ENCODE peak calls at places on chromosomes 13 and 19, in ten cellular contexts. T is stimulated activated CD8-positive, alpha-beta memory T cell treated with anti-CD3 and anti-CD28 coated beads, Interleukin-4, amount 100 ng/mL, for 1 hour; Q is activated T-helper 2 cell treated with anti-CD3 and anti-CD28 coated beads, Interferon-gamma antibody, Interleukin-2, Interleukin-4, amounts not matched to agents 10 μg/mL and 5 μg/mL and 100 μg/mL, durations not matched to agents 14 hours and 24 hours and 36 hours; J is activated CD8-positive, alpha-beta memory T cell treated with anti-CD3 and anti-CD28 coated beads, Interleukin-2, amount 50 U/mL, for 4 hours; P is CD8-positive, alpha-beta T cell; H is aorta; A is LHCN-M2; L is GM12891; Y is NCI-H2081; V is foreskin melanocyte. Z is an unnamed sample.

GRCh38 chr19:6779204-6779603 is 6.7 kb downstream of the VAV1 start:
- DNase-seq in T (no peak), Q (no peak), J (no peak), P (no peak), H (no peak), A (no peak), L (no peak), Y (no peak), V (no peak), Z (no peak)

GRCh38 chr13:43054803-43055802 is 31.7 kb downstream of the DNAJC15 start:
- DNase-seq in T (no peak), Q (no peak), J (no peak), P (no peak), H (no peak), A (peak), L (no peak), Y (no peak), V (peak), Z (no peak)

GRCh38 chr13:25869941-25870340 is 181.9 kb downstream of the SHISA2 start:
- DNase-seq in T (no peak), Q (no peak), J (no peak), P (no peak), H (no peak), A (no peak), L (no peak), Y (no peak), V (no peak), Z (peak)

GRCh38 chr19:12450817-12451216 is 10.0 kb upstream of the ZNF443 start:
- DNase-seq in T (no peak), Q (no peak), J (no peak), P (no peak), H (no peak), A (no peak), L (no peak), Y (no peak), V (no peak), Z (no peak)

GRCh38 chr13:39531646-39532045 is 71.3 kb downstream of the LHFPL6 start:
- DNase-seq in T (no peak), Q (no peak), J (no peak), P (no peak), H (no peak), A (peak), L (no peak), Y (no peak), V (no peak), Z (no peak)

GRCh38 chr13:25300861-25301346 is 521 bp upstream of the NUP58 start:
- DNase-seq in T (no peak), Q (peak), J (peak), P (peak), H (peak), A (no peak), L (no peak), Y (no peak), V (peak), Z (no peak)

GRCh38 chr19:3608750-3609322 is 2.2 kb upstream of the TBXA2R start:
- DNase-seq in T (no peak), Q (no peak), J (no peak), P (no peak), H (peak), A (peak), L (no peak), Y (no peak), V (no peak), Z (no peak)

GRCh38 chr13:89688908-89689307 is 1658.6 kb upstream of the MIR17HG start:
- DNase-seq in T (no peak), Q (no peak), J (no peak), P (no peak), H (no peak), A (no peak), L (no peak), Y (no peak), V (no peak), Z (no peak)

Z was measured in cerebellar nuclear complex.